ENCODE peak calls at places on chromosomes 7 and 10, in ten cellular contexts. One of them, this sample, is unnamed.

GRCh38 chr7:18414885-18415284 is 80.7 kb upstream of the HDAC9 start:
- DNase-seq in breast epithelium: no peak
- DNase-seq in HCT116: no peak
- DNase-seq in SK-N-SH: no peak
- DNase-seq in stomach: no peak
- DNase-seq in GM12878: no peak
- DNase-seq in upper lobe of left lung: no peak
- DNase-seq in prostate gland: no peak
- DNase-seq in spleen: no peak
- DNase-seq in vagina: no peak
- DNase-seq in this sample: no peak

GRCh38 chr7:112204776-112205347 is 1.3 kb downstream of the DOCK4 start:
- DNase-seq in breast epithelium: no peak
- DNase-seq in HCT116: no peak
- DNase-seq in SK-N-SH: no peak
- DNase-seq in stomach: no peak
- DNase-seq in GM12878: no peak
- DNase-seq in upper lobe of left lung: no peak
- DNase-seq in prostate gland: peak; percentile 15
- DNase-seq in spleen: no peak
- DNase-seq in vagina: no peak
- DNase-seq in this sample: no peak

GRCh38 chr7:27172823-27173411 is 1.2 kb downstream of the HOXA10 start:
- DNase-seq in breast epithelium: peak; percentile 59
- DNase-seq in HCT116: no peak
- DNase-seq in SK-N-SH: peak; percentile 66
- DNase-seq in stomach: peak; percentile 20
- DNase-seq in GM12878: no peak
- DNase-seq in upper lobe of left lung: peak; percentile 87
- DNase-seq in prostate gland: peak; percentile 89
- DNase-seq in spleen: peak; percentile 76
- DNase-seq in vagina: no peak
- DNase-seq in this sample: peak; percentile 89

GRCh38 chr10:5509236-5509635 is 9.9 kb upstream of the CALML5 start:
- DNase-seq in breast epithelium: no peak
- DNase-seq in HCT116: no peak
- DNase-seq in SK-N-SH: no peak
- DNase-seq in stomach: no peak
- DNase-seq in GM12878: no peak
- DNase-seq in upper lobe of left lung: no peak
- DNase-seq in prostate gland: no peak
- DNase-seq in spleen: no peak
- DNase-seq in vagina: no peak
- DNase-seq in this sample: no peak

GRCh38 chr7:132760241-132760616 is 184.0 kb upstream of the PLXNA4 start:
- DNase-seq in breast epithelium: no peak
- DNase-seq in HCT116: no peak
- DNase-seq in SK-N-SH: no peak
- DNase-seq in stomach: no peak
- DNase-seq in GM12878: no peak
- DNase-seq in upper lobe of left lung: no peak
- DNase-seq in prostate gland: no peak
- DNase-seq in spleen: no peak
- DNase-seq in vagina: no peak
- DNase-seq in this sample: no peak

GRCh38 chr10:78925800-78926319 is 142.9 kb upstream of the ZMIZ1 start:
- DNase-seq in breast epithelium: no peak
- DNase-seq in HCT116: no peak
- DNase-seq in SK-N-SH: no peak
- DNase-seq in stomach: no peak
- DNase-seq in GM12878: no peak
- DNase-seq in upper lobe of left lung: no peak
- DNase-seq in prostate gland: no peak
- DNase-seq in spleen: no peak
- DNase-seq in vagina: no peak
- DNase-seq in this sample: no peak

GRCh38 chr10:108275895-108276685 is 1111.6 kb upstream of the SORCS1 start:
- DNase-seq in breast epithelium: no peak
- DNase-seq in HCT116: no peak
- DNase-seq in SK-N-SH: no peak
- DNase-seq in stomach: no peak
- DNase-seq in GM12878: no peak
- DNase-seq in upper lobe of left lung: no peak
- DNase-seq in prostate gland: no peak
- DNase-seq in spleen: no peak
- DNase-seq in vagina: no peak
- DNase-seq in this sample: no peak

GRCh38 chr7:157684596-157685429 is 348.0 kb downstream of the DNAJB6 start:
- DNase-seq in breast epithelium: no peak
- DNase-seq in HCT116: no peak
- DNase-seq in SK-N-SH: peak; percentile 42
- DNase-seq in stomach: no peak
- DNase-seq in GM12878: no peak
- DNase-seq in upper lobe of left lung: peak; percentile 80
- DNase-seq in prostate gland: no peak
- DNase-seq in spleen: peak; percentile 63
- DNase-seq in vagina: no peak
- DNase-seq in this sample: peak; percentile 67

GRCh38 chr10:94549221-94549620 is 3.6 kb downstream of the HELLS start:
- DNase-seq in breast epithelium: no peak
- DNase-seq in HCT116: no peak
- DNase-seq in SK-N-SH: no peak
- DNase-seq in stomach: no peak
- DNase-seq in GM12878: no peak
- DNase-seq in upper lobe of left lung: no peak
- DNase-seq in prostate gland: no peak
- DNase-seq in spleen: no peak
- DNase-seq in vagina: no peak
- DNase-seq in this sample: no peak

GRCh38 chr10:94546616-94547175 is 1.1 kb downstream of the HELLS start:
- DNase-seq in breast epithelium: no peak
- DNase-seq in HCT116: no peak
- DNase-seq in SK-N-SH: peak; percentile 15
- DNase-seq in stomach: no peak
- DNase-seq in GM12878: peak; percentile 7
- DNase-seq in upper lobe of left lung: no peak
- DNase-seq in prostate gland: no peak
- DNase-seq in spleen: no peak
- DNase-seq in vagina: no peak
- DNase-seq in this sample: no peak

GRCh38 chr10:94546058-94546595 is 539 bp downstream of the HELLS start:
- DNase-seq in breast epithelium: no peak
- DNase-seq in HCT116: no peak
- DNase-seq in SK-N-SH: peak; percentile 55
- DNase-seq in stomach: no peak
- DNase-seq in GM12878: no peak
- DNase-seq in upper lobe of left lung: no peak
- DNase-seq in prostate gland: no peak
- DNase-seq in spleen: no peak
- DNase-seq in vagina: no peak
- DNase-seq in this sample: no peak

DNA sequence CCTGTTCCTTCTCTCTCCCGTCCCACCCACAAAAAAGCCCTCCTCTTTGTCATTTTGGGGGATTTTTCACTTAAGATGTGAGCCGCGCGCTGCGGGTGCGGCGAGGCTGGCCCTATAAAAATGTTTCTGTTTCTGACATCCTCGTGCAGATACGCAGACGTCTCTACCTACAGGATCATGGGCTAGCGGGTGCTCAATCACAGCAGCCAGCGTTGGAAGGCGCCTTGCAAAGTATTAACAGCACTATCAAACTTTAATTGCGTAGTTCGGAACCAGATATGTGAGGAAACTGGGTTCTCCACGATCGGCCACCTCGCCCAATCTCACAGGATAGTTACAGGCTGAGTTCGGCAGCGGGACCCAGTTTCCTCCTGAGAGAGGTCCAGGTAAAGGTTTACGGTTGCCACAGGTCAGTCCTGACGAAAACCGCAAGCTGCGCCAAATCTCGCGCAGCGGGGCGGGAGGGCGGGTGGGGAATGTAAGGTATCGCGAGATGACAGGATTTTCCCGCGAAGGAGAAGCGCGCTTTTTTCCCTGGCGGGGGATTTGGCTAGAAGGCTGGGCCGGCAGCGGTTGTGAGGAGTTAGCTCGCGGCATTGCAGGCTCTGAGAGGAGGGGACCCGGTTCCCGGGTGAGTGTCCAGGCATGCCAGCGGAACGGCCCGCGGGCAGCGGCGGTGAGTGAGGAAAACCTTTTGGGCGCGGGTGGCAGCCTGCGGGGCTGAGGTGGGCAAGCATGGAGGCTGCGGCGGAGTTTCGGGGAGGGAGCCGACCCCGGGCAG is at the start of gene HELLS:
- DNase-seq in breast epithelium: peak; percentile 76
- DNase-seq in HCT116: peak; percentile 78
- DNase-seq in SK-N-SH: peak; percentile 91
- DNase-seq in stomach: peak; percentile 84
- DNase-seq in GM12878: peak; percentile 66
- DNase-seq in upper lobe of left lung: peak; percentile 91
- DNase-seq in prostate gland: peak; percentile 73
- DNase-seq in spleen: peak; percentile 87
- DNase-seq in vagina: peak; percentile 91
- DNase-seq in this sample: peak; percentile 86
- TF ChIP-seq POLR2AphosphoS5 in breast epithelium: no peak
- TF ChIP-seq POLR2AphosphoS5 in HCT116: peak; percentile 83
- TF ChIP-seq POLR2AphosphoS5 in SK-N-SH: peak; percentile 58
- TF ChIP-seq POLR2AphosphoS5 in stomach: no peak
- TF ChIP-seq POLR2AphosphoS5 in GM12878: peak; percentile 69
- TF ChIP-seq POLR2AphosphoS5 in upper lobe of left lung: no peak
- TF ChIP-seq POLR2AphosphoS5 in prostate gland: no peak
- TF ChIP-seq POLR2AphosphoS5 in spleen: peak; percentile 61
- TF ChIP-seq POLR2AphosphoS5 in vagina: peak; percentile 52
- TF ChIP-seq POLR2AphosphoS5 in this sample: no peak

GRCh38 chr10:88986549-88987242 is 3.9 kb upstream of the FAS start:
- DNase-seq in breast epithelium: no peak
- DNase-seq in HCT116: no peak
- DNase-seq in SK-N-SH: peak; percentile 45
- DNase-seq in stomach: peak; percentile 33
- DNase-seq in GM12878: no peak
- DNase-seq in upper lobe of left lung: no peak
- DNase-seq in prostate gland: peak; percentile 26
- DNase-seq in spleen: no peak
- DNase-seq in vagina: no peak
- DNase-seq in this sample: no peak
- TF ChIP-seq CTCF in breast epithelium: peak; percentile 68
- TF ChIP-seq CTCF in HCT116: peak; percentile 59
- TF ChIP-seq CTCF in SK-N-SH: peak; percentile 95
- TF ChIP-seq CTCF in stomach: no peak
- TF ChIP-seq CTCF in GM12878: peak; percentile 64
- TF ChIP-seq CTCF in upper lobe of left lung: peak; percentile 56
- TF ChIP-seq CTCF in prostate gland: peak; percentile 74
- TF ChIP-seq CTCF in spleen: peak; percentile 53
- TF ChIP-seq CTCF in vagina: peak; percentile 75
- TF ChIP-seq CTCF in this sample: peak; percentile 66

DNA sequence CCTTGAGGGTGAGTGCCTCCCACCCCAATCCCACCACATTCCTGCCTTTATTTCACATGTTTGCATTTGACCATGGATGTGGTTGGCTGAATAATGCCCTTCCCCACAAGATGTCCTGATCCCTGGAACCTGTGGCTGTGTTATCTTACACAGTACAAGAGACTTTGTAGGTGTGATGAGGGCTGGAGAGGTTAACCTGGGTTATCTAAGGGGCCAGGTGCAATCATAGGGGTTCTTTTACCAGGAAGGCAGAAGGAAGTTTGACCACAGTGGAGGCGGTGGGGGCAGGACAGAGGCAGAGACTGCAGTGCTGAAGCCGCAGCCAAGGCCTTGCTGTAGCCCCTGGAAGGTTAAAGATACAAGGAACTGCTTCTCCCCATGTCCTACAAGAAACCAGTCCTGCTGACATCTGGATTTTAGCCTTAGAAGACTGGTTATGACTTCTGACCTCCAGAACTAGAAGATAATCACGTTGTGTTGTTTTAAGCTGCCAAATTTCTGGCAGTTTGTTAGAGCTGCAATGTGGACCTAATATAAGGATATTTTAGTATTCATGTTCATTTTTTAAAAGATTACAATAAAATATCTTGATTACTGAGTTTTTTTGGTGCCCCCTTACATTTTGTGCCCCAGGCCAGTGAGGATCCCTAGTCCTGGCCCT is 136.6 kb downstream of the ARHGAP22 start:
- DNase-seq in breast epithelium: peak; percentile 14
- DNase-seq in HCT116: no peak
- DNase-seq in SK-N-SH: no peak
- DNase-seq in stomach: peak; percentile 7
- DNase-seq in GM12878: no peak
- DNase-seq in upper lobe of left lung: no peak
- DNase-seq in prostate gland: no peak
- DNase-seq in spleen: no peak
- DNase-seq in vagina: peak; percentile 72
- DNase-seq in this sample: no peak
- H3K4me1 ChIP-seq in breast epithelium: no peaks in the 10 kb centered on the region
- H3K4me1 ChIP-seq in HCT116: peaks cover 4% of the 10 kb centered on the region
- H3K4me1 ChIP-seq in SK-N-SH: peaks cover 60% of the 10 kb centered on the region
- H3K4me1 ChIP-seq in stomach: peaks cover 4% of the 10 kb centered on the region
- H3K4me1 ChIP-seq in GM12878: no peaks in the 10 kb centered on the region
- H3K4me1 ChIP-seq in upper lobe of left lung: no peaks in the 10 kb centered on the region
- H3K4me1 ChIP-seq in prostate gland: no peaks in the 10 kb centered on the region
- H3K4me1 ChIP-seq in spleen: no peaks in the 10 kb centered on the region
- H3K4me1 ChIP-seq in vagina: peaks cover 12% of the 10 kb centered on the region
- H3K4me1 ChIP-seq in this sample: peaks cover 27% of the 10 kb centered on the region

GRCh38 chr7:90692947-90693346 is 96.8 kb downstream of the CDK14 start:
- DNase-seq in breast epithelium: no peak
- DNase-seq in HCT116: no peak
- DNase-seq in SK-N-SH: no peak
- DNase-seq in stomach: no peak
- DNase-seq in GM12878: no peak
- DNase-seq in upper lobe of left lung: no peak
- DNase-seq in prostate gland: no peak
- DNase-seq in spleen: no peak
- DNase-seq in vagina: no peak
- DNase-seq in this sample: no peak

GRCh38 chr7:90688826-90689225 is 92.7 kb downstream of the CDK14 start:
- DNase-seq in breast epithelium: no peak
- DNase-seq in HCT116: no peak
- DNase-seq in SK-N-SH: no peak
- DNase-seq in stomach: no peak
- DNase-seq in GM12878: no peak
- DNase-seq in upper lobe of left lung: no peak
- DNase-seq in prostate gland: no peak
- DNase-seq in spleen: no peak
- DNase-seq in vagina: no peak
- DNase-seq in this sample: no peak

GRCh38 chr7:90692396-90692795 is 96.3 kb downstream of the CDK14 start:
- DNase-seq in breast epithelium: no peak
- DNase-seq in HCT116: no peak
- DNase-seq in SK-N-SH: no peak
- DNase-seq in stomach: no peak
- DNase-seq in GM12878: no peak
- DNase-seq in upper lobe of left lung: no peak
- DNase-seq in prostate gland: no peak
- DNase-seq in spleen: no peak
- DNase-seq in vagina: no peak
- DNase-seq in this sample: no peak

GRCh38 chr7:90689256-90689655 is 93.1 kb downstream of the CDK14 start:
- DNase-seq in breast epithelium: no peak
- DNase-seq in HCT116: no peak
- DNase-seq in SK-N-SH: no peak
- DNase-seq in stomach: no peak
- DNase-seq in GM12878: no peak
- DNase-seq in upper lobe of left lung: no peak
- DNase-seq in prostate gland: no peak
- DNase-seq in spleen: no peak
- DNase-seq in vagina: no peak
- DNase-seq in this sample: no peak

GRCh38 chr7:90690159-90690858 is 94.2 kb downstream of the CDK14 start:
- DNase-seq in breast epithelium: no peak
- DNase-seq in HCT116: no peak
- DNase-seq in SK-N-SH: no peak
- DNase-seq in stomach: no peak
- DNase-seq in GM12878: no peak
- DNase-seq in upper lobe of left lung: no peak
- DNase-seq in prostate gland: no peak
- DNase-seq in spleen: no peak
- DNase-seq in vagina: no peak
- DNase-seq in this sample: no peak
- TF ChIP-seq POLR2AphosphoS5 in breast epithelium: no peak
- TF ChIP-seq POLR2AphosphoS5 in HCT116: no peak
- TF ChIP-seq POLR2AphosphoS5 in SK-N-SH: no peak
- TF ChIP-seq POLR2AphosphoS5 in stomach: no peak
- TF ChIP-seq POLR2AphosphoS5 in GM12878: no peak
- TF ChIP-seq POLR2AphosphoS5 in upper lobe of left lung: no peak
- TF ChIP-seq POLR2AphosphoS5 in prostate gland: no peak
- TF ChIP-seq POLR2AphosphoS5 in spleen: no peak
- TF ChIP-seq POLR2AphosphoS5 in vagina: no peak
- TF ChIP-seq POLR2AphosphoS5 in this sample: no peak

This sample was measured in suprapubic skin.